ENCODE peak calls at places on chromosomes 4 and X, in six cellular contexts. One of them, this sample, is unnamed.

GRCh38 chr4:164894725-164895124 is 17.7 kb downstream of the APELA start:
- DNase-seq in H1: no peak
- DNase-seq in neuronal stem cell: no peak
- DNase-seq in mesendoderm: no peak
- DNase-seq in IMR-90: no peak
- DNase-seq in mesenchymal stem cell: no peak
- DNase-seq in this sample: no peak

GRCh38 chr4:94428884-94429283 is 22.9 kb upstream of the PDLIM5 start:
- DNase-seq in mesenchymal stem cell: no peak
- DNase-seq in neuronal stem cell: no peak
- DNase-seq in mesendoderm: no peak
- DNase-seq in IMR-90: no peak
- DNase-seq in H1: no peak
- DNase-seq in this sample: no peak

GRCh38 chrX:35115205-35115604 is 172.6 kb downstream of the FAM47B start:
- DNase-seq in mesendoderm: no peak
- DNase-seq in neuronal stem cell: no peak
- DNase-seq in H1: no peak
- DNase-seq in IMR-90: peak; percentile 91
- DNase-seq in mesenchymal stem cell: peak; percentile 30
- DNase-seq in this sample: no peak

GRCh38 chr4:152831416-152831815 is 51.7 kb downstream of the ARFIP1 start:
- DNase-seq in mesendoderm: no peak
- DNase-seq in neuronal stem cell: no peak
- DNase-seq in mesenchymal stem cell: no peak
- DNase-seq in H1: no peak
- DNase-seq in IMR-90: peak; percentile 24
- DNase-seq in this sample: no peak

GRCh38 chr4:5722328-5722727 is 11.3 kb downstream of the EVC start:
- DNase-seq in neuronal stem cell: no peak
- DNase-seq in mesendoderm: no peak
- DNase-seq in IMR-90: peak; percentile 70
- DNase-seq in mesenchymal stem cell: peak; percentile 49
- DNase-seq in H1: no peak
- DNase-seq in this sample: no peak

GRCh38 chrX:108347800-108348199 is 90.4 kb downstream of the COL4A6 start:
- DNase-seq in IMR-90: no peak
- DNase-seq in neuronal stem cell: peak; percentile 18
- DNase-seq in H1: peak; percentile 44
- DNase-seq in mesendoderm: peak; percentile 66
- DNase-seq in mesenchymal stem cell: no peak
- DNase-seq in this sample: peak; percentile 73

GRCh38 chrX:68832101-68832416 is 3.2 kb downstream of the EFNB1 start:
- DNase-seq in IMR-90: peak; percentile 83
- DNase-seq in mesenchymal stem cell: peak; percentile 81
- DNase-seq in neuronal stem cell: no peak
- DNase-seq in H1: peak; percentile 40
- DNase-seq in mesendoderm: peak; percentile 58
- DNase-seq in this sample: peak; percentile 27

GRCh38 chrX:11597479-11597878 is 68.2 kb downstream of the ARHGAP6 start:
- DNase-seq in mesendoderm: no peak
- DNase-seq in IMR-90: no peak
- DNase-seq in H1: no peak
- DNase-seq in mesenchymal stem cell: no peak
- DNase-seq in neuronal stem cell: no peak
- DNase-seq in this sample: no peak

GRCh38 chr4:24131954-24132673 is 242.3 kb upstream of the PPARGC1A start:
- DNase-seq in mesenchymal stem cell: no peak
- DNase-seq in IMR-90: no peak
- DNase-seq in mesendoderm: no peak
- DNase-seq in neuronal stem cell: no peak
- DNase-seq in H1: no peak
- DNase-seq in this sample: no peak

GRCh38 chrX:154481911-154482601 is 3.0 kb upstream of the LAGE3 start:
- DNase-seq in mesenchymal stem cell: no peak
- DNase-seq in mesendoderm: no peak
- DNase-seq in neuronal stem cell: no peak
- DNase-seq in H1: no peak
- DNase-seq in IMR-90: no peak
- DNase-seq in this sample: peak; percentile 26

GRCh38 chr4:2365054-2365912 is 53.2 kb downstream of the ZFYVE28 start:
- DNase-seq in H1: no peak
- DNase-seq in mesenchymal stem cell: no peak
- DNase-seq in neuronal stem cell: no peak
- DNase-seq in mesendoderm: no peak
- DNase-seq in IMR-90: no peak
- DNase-seq in this sample: no peak

GRCh38 chr4:184792334-184792733 is 33.4 kb downstream of the ACSL1 start:
- DNase-seq in IMR-90: no peak
- DNase-seq in neuronal stem cell: no peak
- DNase-seq in mesenchymal stem cell: peak; percentile 50
- DNase-seq in H1: no peak
- DNase-seq in mesendoderm: no peak
- DNase-seq in this sample: no peak

GRCh38 chr4:1683903-1684755 is at the start of gene FAM53A:
- DNase-seq in mesendoderm: peak; percentile 85
- DNase-seq in H1: peak; percentile 99
- DNase-seq in IMR-90: peak; percentile 78
- DNase-seq in neuronal stem cell: peak; percentile 85
- DNase-seq in mesenchymal stem cell: peak; percentile 76
- DNase-seq in this sample: peak; percentile 93

GRCh38 chr4:54668031-54668611 is 10.4 kb downstream of the KIT start:
- DNase-seq in H1: no peak
- DNase-seq in neuronal stem cell: no peak
- DNase-seq in mesenchymal stem cell: no peak
- DNase-seq in IMR-90: no peak
- DNase-seq in mesendoderm: peak; percentile 84
- DNase-seq in this sample: no peak

GRCh38 chrX:136147320-136147901 is at the start of gene FHL1:
- DNase-seq in H1: peak; percentile 50
- DNase-seq in neuronal stem cell: peak; percentile 32
- DNase-seq in IMR-90: peak; percentile 12
- DNase-seq in mesenchymal stem cell: peak; percentile 50
- DNase-seq in mesendoderm: peak; percentile 37
- DNase-seq in this sample: peak; percentile 37

GRCh38 chrX:45849261-45849660 is 648.6 kb upstream of the DIPK2B start:
- DNase-seq in H1: no peak
- DNase-seq in neuronal stem cell: no peak
- DNase-seq in mesendoderm: peak; percentile 45
- DNase-seq in mesenchymal stem cell: peak; percentile 74
- DNase-seq in IMR-90: peak; percentile 86
- DNase-seq in this sample: no peak

GRCh38 chrX:49995021-49995731 is 72.8 kb downstream of the CLCN5 start:
- DNase-seq in mesendoderm: peak; percentile 86
- DNase-seq in H1: no peak
- DNase-seq in IMR-90: peak; percentile 77
- DNase-seq in neuronal stem cell: no peak
- DNase-seq in mesenchymal stem cell: peak; percentile 74
- DNase-seq in this sample: no peak

GRCh38 chrX:46912673-46913491 is 661 bp downstream of the JADE3 start:
- DNase-seq in mesenchymal stem cell: peak; percentile 59
- DNase-seq in mesendoderm: peak; percentile 78
- DNase-seq in neuronal stem cell: peak; percentile 51
- DNase-seq in H1: peak; percentile 60
- DNase-seq in IMR-90: peak; percentile 14
- DNase-seq in this sample: peak; percentile 49

GRCh38 chr4:105896461-105896939 is 1.2 kb downstream of the NPNT start:
- DNase-seq in neuronal stem cell: no peak
- DNase-seq in mesendoderm: no peak
- DNase-seq in mesenchymal stem cell: no peak
- DNase-seq in IMR-90: no peak
- DNase-seq in H1: no peak
- DNase-seq in this sample: peak; percentile 63

GRCh38 chrX:38215141-38215540 is 5.5 kb downstream of the SRPX start:
- DNase-seq in IMR-90: peak; percentile 75
- DNase-seq in mesenchymal stem cell: peak; percentile 38
- DNase-seq in mesendoderm: no peak
- DNase-seq in neuronal stem cell: no peak
- DNase-seq in H1: no peak
- DNase-seq in this sample: no peak

GRCh38 chr4:184165291-184165690 is 52.4 kb downstream of the ENPP6 start:
- DNase-seq in mesendoderm: peak; percentile 56
- DNase-seq in mesenchymal stem cell: peak; percentile 11
- DNase-seq in neuronal stem cell: no peak
- DNase-seq in IMR-90: peak; percentile 11
- DNase-seq in H1: no peak
- DNase-seq in this sample: peak; percentile 65

GRCh38 chr4:89438102-89438831 is 130.7 kb upstream of the GPRIN3 start:
- DNase-seq in neuronal stem cell: no peak
- DNase-seq in mesenchymal stem cell: peak; percentile 67
- DNase-seq in IMR-90: peak; percentile 49
- DNase-seq in H1: peak; percentile 78
- DNase-seq in mesendoderm: peak; percentile 90
- DNase-seq in this sample: peak; percentile 76

GRCh38 chrX:23756165-23756564 is 13.1 kb upstream of the ACOT9 start:
- DNase-seq in IMR-90: peak; percentile 41
- DNase-seq in mesendoderm: peak; percentile 65
- DNase-seq in neuronal stem cell: peak; percentile 55
- DNase-seq in H1: peak; percentile 61
- DNase-seq in mesenchymal stem cell: peak; percentile 59
- DNase-seq in this sample: peak; percentile 64

GRCh38 chr4:136301773-136302172 is 1230.5 kb downstream of the PCDH18 start:
- DNase-seq in mesenchymal stem cell: no peak
- DNase-seq in neuronal stem cell: no peak
- DNase-seq in mesendoderm: no peak
- DNase-seq in IMR-90: no peak
- DNase-seq in H1: no peak
- DNase-seq in this sample: no peak

GRCh38 chr4:26985836-26986235 is 125.2 kb downstream of the STIM2 start:
- DNase-seq in neuronal stem cell: no peak
- DNase-seq in IMR-90: no peak
- DNase-seq in mesenchymal stem cell: no peak
- DNase-seq in mesendoderm: no peak
- DNase-seq in H1: no peak
- DNase-seq in this sample: no peak

GRCh38 chrX:56564182-56564885 is 907 bp downstream of the UBQLN2 start:
- DNase-seq in mesendoderm: peak; percentile 35
- DNase-seq in neuronal stem cell: peak; percentile 6
- DNase-seq in IMR-90: peak; percentile 49
- DNase-seq in H1: peak; percentile 37
- DNase-seq in mesenchymal stem cell: peak; percentile 61
- DNase-seq in this sample: no peak
- H2BK120ac ChIP-seq in mesendoderm: no peak overlapping the region
- H2BK120ac ChIP-seq in neuronal stem cell: no peak overlapping the region
- H2BK120ac ChIP-seq in IMR-90: no peak overlapping the region
- H2BK120ac ChIP-seq in H1: no peak overlapping the region
- H2BK120ac ChIP-seq in mesenchymal stem cell: peak overlapping the region; percentile 61
- H2BK120ac ChIP-seq in this sample: no peak overlapping the region

GRCh38 chr4:6944311-6945051 is 34.9 kb downstream of the TBC1D14 start:
- DNase-seq in mesenchymal stem cell: peak; percentile 81
- DNase-seq in H1: no peak
- DNase-seq in IMR-90: no peak
- DNase-seq in neuronal stem cell: no peak
- DNase-seq in mesendoderm: no peak
- DNase-seq in this sample: no peak

GRCh38 chr4:6943870-6944195 is 34.2 kb downstream of the TBC1D14 start:
- DNase-seq in IMR-90: no peak
- DNase-seq in neuronal stem cell: no peak
- DNase-seq in mesenchymal stem cell: no peak
- DNase-seq in H1: no peak
- DNase-seq in mesendoderm: no peak
- DNase-seq in this sample: no peak

GRCh38 chr4:6943012-6943869 is 33.6 kb downstream of the TBC1D14 start:
- DNase-seq in neuronal stem cell: no peak
- DNase-seq in mesendoderm: peak; percentile 65
- DNase-seq in IMR-90: no peak
- DNase-seq in mesenchymal stem cell: peak; percentile 47
- DNase-seq in H1: no peak
- DNase-seq in this sample: no peak

GRCh38 chr4:6946497-6946896 is 36.9 kb downstream of the TBC1D14 start:
- DNase-seq in IMR-90: no peak
- DNase-seq in neuronal stem cell: no peak
- DNase-seq in mesendoderm: no peak
- DNase-seq in H1: no peak
- DNase-seq in mesenchymal stem cell: no peak
- DNase-seq in this sample: no peak

DNA sequence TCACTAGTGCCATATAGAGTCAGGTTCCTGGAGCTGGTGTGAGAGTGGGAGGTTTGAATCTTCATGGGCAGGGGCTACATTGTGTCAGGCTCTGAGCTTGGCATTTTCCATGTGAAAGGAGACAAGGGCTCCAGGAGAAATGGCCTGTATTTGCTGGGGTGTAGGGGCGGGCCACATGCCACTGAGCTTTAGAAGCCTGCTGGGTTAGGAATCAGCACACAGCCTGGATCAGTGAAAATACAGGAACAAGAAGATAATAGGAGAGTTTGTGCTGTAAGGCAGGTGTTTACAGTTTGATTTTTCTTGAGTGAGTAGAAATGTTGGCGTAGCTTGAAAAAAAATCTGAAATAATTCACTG is 35.4 kb downstream of the TBC1D14 start:
- DNase-seq in mesendoderm: no peak
- DNase-seq in neuronal stem cell: no peak
- DNase-seq in IMR-90: no peak
- DNase-seq in H1: no peak
- DNase-seq in mesenchymal stem cell: no peak
- DNase-seq in this sample: no peak
- H3K4ac ChIP-seq in mesendoderm: no peak overlapping the region
- H3K4ac ChIP-seq in neuronal stem cell: no peak overlapping the region
- H3K4ac ChIP-seq in IMR-90: peak overlapping the region; percentile 84
- H3K4ac ChIP-seq in H1: no peak overlapping the region
- H3K4ac ChIP-seq in mesenchymal stem cell: peak overlapping the region; percentile 6
- H3K4ac ChIP-seq in this sample: no peak overlapping the region

GRCh38 chr4:138978600-138978999 is 37.0 kb upstream of the NOCT start:
- DNase-seq in mesendoderm: peak; percentile 87
- DNase-seq in neuronal stem cell: no peak
- DNase-seq in H1: no peak
- DNase-seq in IMR-90: no peak
- DNase-seq in mesenchymal stem cell: no peak
- DNase-seq in this sample: no peak
- H2BK120ac ChIP-seq in mesendoderm: no peak overlapping the region
- H2BK120ac ChIP-seq in neuronal stem cell: no peak overlapping the region
- H2BK120ac ChIP-seq in H1: no peak overlapping the region
- H2BK120ac ChIP-seq in IMR-90: no peak overlapping the region
- H2BK120ac ChIP-seq in mesenchymal stem cell: peak overlapping the region; percentile 34
- H2BK120ac ChIP-seq in this sample: no peak overlapping the region

GRCh38 chr4:139024686-139025085 is 9.1 kb downstream of the NOCT start:
- DNase-seq in IMR-90: no peak
- DNase-seq in neuronal stem cell: no peak
- DNase-seq in H1: no peak
- DNase-seq in mesenchymal stem cell: no peak
- DNase-seq in mesendoderm: no peak
- DNase-seq in this sample: no peak
- H3K4ac ChIP-seq in IMR-90: peak overlapping the region; percentile 10
- H3K4ac ChIP-seq in neuronal stem cell: no peak overlapping the region
- H3K4ac ChIP-seq in H1: no peak overlapping the region
- H3K4ac ChIP-seq in mesenchymal stem cell: no peak overlapping the region
- H3K4ac ChIP-seq in mesendoderm: no peak overlapping the region
- H3K4ac ChIP-seq in this sample: no peak overlapping the region